ENCODE peak calls at places on chromosomes 12 and 14, in five cellular contexts. I is astrocyte of the spinal cord, V is K562, N is transverse colon, F is endothelial cell. R is an unnamed sample.

GRCh38 chr12:56082382-56082781 is 2.4 kb downstream of the ERBB3 start:
- DNase-seq in I (no peak), V (no peak), N (no peak), F (no peak), R (no peak)

GRCh38 chr14:67423424-67423823 is 11.5 kb upstream of the PLEK2 start:
- DNase-seq in I (no peak), V (no peak), N (no peak), F (no peak), R (no peak)

GRCh38 chr12:123478762-123479161 is 20.8 kb downstream of the SNRNP35 start:
- DNase-seq in I (peak), V (no peak), N (no peak), F (no peak), R (no peak)

GRCh38 chr14:39233680-39234326 is at the start of gene MIA2:
- DNase-seq in I (no peak), V (no peak), N (no peak), F (no peak), R (no peak)

GRCh38 chr12:64679487-64679983 is 69.2 kb downstream of the RASSF3 start:
- DNase-seq in I (peak), V (peak), N (peak), F (no peak), R (no peak)

GRCh38 chr14:102573591-102574046 is 18.8 kb upstream of the RCOR1 start:
- DNase-seq in I (no peak), V (no peak), N (no peak), F (no peak), R (peak)

GRCh38 chr12:20367731-20368652 is at the start of gene PDE3A:
- DNase-seq in I (peak), V (no peak), N (peak), F (peak), R (peak)

GRCh38 chr12:100716949-100717732 is 77.4 kb upstream of the ANO4 start:
- DNase-seq in I (peak), V (no peak), N (no peak), F (peak), R (peak)

GRCh38 chr12:89183985-89184435 is 168.3 kb downstream of the DUSP6 start:
- DNase-seq in I (no peak), V (no peak), N (peak), F (no peak), R (no peak)

GRCh38 chr14:77862154-77862783 is 62.4 kb downstream of the ADCK1 start:
- DNase-seq in I (peak), V (peak), N (peak), F (peak), R (peak)

GRCh38 chr14:53355581-53356112 is 202.5 kb upstream of the DDHD1 start:
- DNase-seq in I (peak), V (no peak), N (no peak), F (peak), R (no peak)

GRCh38 chr12:53829130-53829529 is 77.4 kb upstream of the CISTR start:
- DNase-seq in I (no peak), V (no peak), N (no peak), F (no peak), R (no peak)

GRCh38 chr12:49903700-49904423 is at the start of gene FAIM2:
- DNase-seq in I (peak), V (no peak), N (peak), F (no peak), R (peak)

GRCh38 chr12:51187370-51187987 is 14.5 kb upstream of the TFCP2 start:
- DNase-seq in I (no peak), V (no peak), N (no peak), F (no peak), R (no peak)

GRCh38 chr12:93273834-93274705 is 103.7 kb upstream of the NUDT4 start:
- DNase-seq in I (no peak), V (no peak), N (no peak), F (no peak), R (no peak)
- TF ChIP-seq CTCF in I (no peak), V (no peak), N (no peak), F (no peak), R (no peak)

GRCh38 chr12:113461666-113462065 is 10.0 kb downstream of the LHX5 start:
- DNase-seq in I (no peak), V (peak), N (no peak), F (no peak), R (peak)
- TF ChIP-seq CTCF in I (peak), V (peak), N (peak), F (peak), R (peak)

GRCh38 chr12:110073049-110073831 is 24.9 kb upstream of the C12orf76 start:
- DNase-seq in I (no peak), V (no peak), N (peak), F (no peak), R (peak)

GRCh38 chr12:110079477-110080400 is 31.4 kb upstream of the C12orf76 start:
- DNase-seq in I (no peak), V (peak), N (peak), F (no peak), R (peak)

GRCh38 chr12:110074089-110074488 is 25.8 kb upstream of the C12orf76 start:
- DNase-seq in I (no peak), V (no peak), N (no peak), F (no peak), R (no peak)

GRCh38 chr12:110077769-110078168 is 29.4 kb upstream of the C12orf76 start:
- DNase-seq in I (no peak), V (no peak), N (no peak), F (no peak), R (no peak)

GRCh38 chr12:110075880-110076279 is 27.6 kb upstream of the C12orf76 start:
- DNase-seq in I (no peak), V (no peak), N (no peak), F (no peak), R (no peak)
- TF ChIP-seq CTCF in I (no peak), V (no peak), N (no peak), F (no peak), R (no peak)

DNA sequence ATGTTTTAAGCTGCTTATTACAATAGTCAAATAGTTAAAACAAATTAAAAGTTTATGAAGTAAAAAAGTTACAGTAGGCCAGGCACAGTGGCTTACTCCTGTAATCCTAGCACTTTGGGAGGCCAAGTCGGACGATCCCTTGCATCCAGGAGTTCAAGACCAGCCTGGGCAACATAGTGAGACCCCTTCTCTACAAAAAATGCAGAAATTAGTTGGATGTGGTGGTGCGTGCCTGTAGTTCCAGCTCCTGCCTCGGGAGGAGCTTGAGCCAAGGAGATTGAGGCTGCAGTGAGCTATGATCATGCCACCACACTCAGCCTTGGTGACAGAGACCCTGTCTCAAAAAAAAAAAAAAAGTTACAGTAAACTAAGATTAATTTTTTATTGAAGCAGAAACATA is 142.6 kb downstream of the MIPOL1 start:
- DNase-seq in I (no peak), V (peak), N (no peak), F (no peak), R (no peak)
- TF ChIP-seq CTCF in I (no peak), V (no peak), N (peak), F (no peak), R (no peak)

GRCh38 chr14:58638231-58639205 is 756 bp downstream of the DACT1 start:
- DNase-seq in I (peak), V (no peak), N (peak), F (no peak), R (peak)
- TF ChIP-seq CTCF in I (no peak), V (no peak), N (no peak), F (no peak), R (no peak)

GRCh38 chr14:60721331-60722162 is 2.6 kb downstream of the SIX4 start:
- DNase-seq in I (peak), V (no peak), N (peak), F (peak), R (peak)
- TF ChIP-seq CTCF in I (peak), V (no peak), N (no peak), F (no peak), R (peak)

GRCh38 chr14:61925043-61925442 is 162.8 kb downstream of the SNAPC1 start:
- DNase-seq in I (peak), V (peak), N (no peak), F (peak), R (peak)
- TF ChIP-seq CTCF in I (peak), V (no peak), N (peak), F (no peak), R (peak)

GRCh38 chr12:22539055-22539454 is 5.3 kb downstream of the C2CD5 start:
- DNase-seq in I (no peak), V (no peak), N (no peak), F (no peak), R (no peak)

GRCh38 chr12:22543246-22544037 is 900 bp downstream of the C2CD5 start:
- DNase-seq in I (peak), V (peak), N (peak), F (peak), R (peak)

GRCh38 chr12:22538336-22538735 is 6.0 kb downstream of the C2CD5 start:
- DNase-seq in I (no peak), V (no peak), N (no peak), F (no peak), R (no peak)

GRCh38 chr12:22541496-22541895 is 2.8 kb downstream of the C2CD5 start:
- DNase-seq in I (no peak), V (peak), N (no peak), F (no peak), R (no peak)

DNA sequence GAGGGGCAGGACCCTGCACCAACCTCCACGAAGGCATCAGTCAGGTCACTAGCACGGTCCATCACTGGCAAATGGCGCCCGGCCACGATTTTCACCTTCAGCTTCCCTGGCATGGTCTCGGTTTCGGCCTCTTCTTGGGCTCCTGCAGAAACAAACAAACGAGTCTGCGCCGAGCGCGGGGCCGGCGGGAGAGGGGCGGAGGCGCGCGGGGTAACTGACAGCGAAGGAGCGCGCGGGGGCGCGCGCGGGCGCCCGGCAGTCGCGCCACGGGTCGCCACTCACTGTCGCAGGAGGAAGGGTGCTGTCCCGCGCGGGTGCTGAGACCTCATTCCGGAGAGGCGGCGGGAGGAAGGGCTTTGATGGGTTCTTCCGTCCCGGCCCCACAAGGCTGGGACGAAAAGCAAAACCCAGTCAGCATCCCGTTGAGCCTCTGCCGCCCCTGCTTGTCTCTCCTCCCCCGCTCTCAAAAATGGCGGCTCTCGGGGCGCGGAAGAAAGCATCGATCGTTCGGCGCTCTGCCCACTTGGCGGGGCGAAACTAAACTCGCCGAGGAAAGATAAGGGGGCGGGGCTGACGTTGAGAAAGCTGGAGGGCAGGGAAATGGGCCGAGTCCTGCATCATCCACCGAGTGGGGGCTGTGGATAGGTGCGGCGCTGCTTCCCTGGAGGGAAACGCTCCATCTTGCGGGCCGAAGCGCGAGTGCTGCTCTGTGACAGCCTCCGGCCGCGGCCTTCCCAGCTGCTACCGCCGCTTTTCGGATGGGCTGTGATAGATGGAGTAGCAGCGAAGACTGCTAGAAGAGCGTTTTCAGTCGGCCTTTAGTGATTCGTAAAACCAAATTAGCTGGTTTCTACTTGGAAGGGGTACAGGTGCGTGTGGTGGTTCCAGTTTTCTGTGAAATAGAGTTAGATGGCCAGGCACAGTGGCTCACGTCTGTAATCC is at the start of gene C2CD5:
- DNase-seq in I (peak), V (peak), N (peak), F (peak), R (peak)
- TF ChIP-seq CTCF in I (peak), V (peak), N (peak), F (peak), R (peak)

GRCh38 chr12:105417732-105418131 is 87.2 kb downstream of the C12orf75 start:
- DNase-seq in I (no peak), V (no peak), N (no peak), F (no peak), R (no peak)
- TF ChIP-seq CTCF in I (no peak), V (no peak), N (no peak), F (no peak), R (no peak)

R was measured in GM13976.